ENCODE peak calls at places on chromosome 16, in nine cellular contexts. G is cardiac muscle cell, S is OCI-LY7, Y is ovary, N is pancreas, U is IMR-90, W is Panc1, O is upper lobe of right lung, X is esophagus squamous epithelium. Z is an unnamed sample.
A peak's percentile ranks its signal among the peaks of the same experiment; 100 is the strongest.

GRCh38 chr16:80852261-80852872 is 48.0 kb upstream of the CDYL2 start:
- DNase-seq in G (peak; percentile 27), S (peak; percentile 31), Y (no peak), N (no peak), U (peak; percentile 28), W (no peak), O (no peak), X (no peak), Z (no peak)

GRCh38 chr16:83532634-83533033 is 275.1 kb upstream of the HSBP1 start:
- DNase-seq in G (no peak), S (no peak), Y (no peak), N (no peak), U (no peak), W (no peak), O (no peak), X (no peak), Z (no peak)

GRCh38 chr16:81623365-81624102 is 155.6 kb upstream of the PLCG2 start:
- DNase-seq in G (peak; percentile 65), S (peak; percentile 72), Y (no peak), N (peak; percentile 33), U (peak; percentile 43), W (no peak), O (no peak), X (no peak), Z (no peak)

GRCh38 chr16:85835227-85835751 is 35.8 kb downstream of the COX4I1 start:
- DNase-seq in G (no peak), S (no peak), Y (no peak), N (no peak), U (no peak), W (no peak), O (peak; percentile 54), X (no peak), Z (peak; percentile 27)

GRCh38 chr16:4693956-4694663 is 748 bp downstream of the NUDT16L1 start:
- DNase-seq in G (peak; percentile 81), S (peak; percentile 56), Y (peak; percentile 66), N (peak; percentile 51), U (peak; percentile 38), W (no peak), O (peak; percentile 79), X (no peak), Z (peak; percentile 68)

GRCh38 chr16:69921125-69921524 is 30.0 kb upstream of the CLEC18A start:
- DNase-seq in G (no peak), S (no peak), Y (no peak), N (no peak), U (peak; percentile 28), W (no peak), O (no peak), X (no peak), Z (no peak)

GRCh38 chr16:70520612-70521297 is 2.6 kb downstream of the COG4 start:
- DNase-seq in G (peak; percentile 78), S (no peak), Y (no peak), N (no peak), U (peak; percentile 74), W (no peak), O (no peak), X (no peak), Z (no peak)

GRCh38 chr16:4918790-4919210 is 18.1 kb downstream of the PPL start:
- DNase-seq in G (no peak), S (no peak), Y (no peak), N (no peak), U (no peak), W (no peak), O (peak; percentile 81), X (no peak), Z (no peak)

GRCh38 chr16:87040169-87041117 is 276.7 kb downstream of the C16orf95 start:
- DNase-seq in G (no peak), S (no peak), Y (no peak), N (no peak), U (no peak), W (no peak), O (peak; percentile 35), X (no peak), Z (no peak)

GRCh38 chr16:54106078-54106477 is 180.5 kb downstream of the IRX3 start:
- DNase-seq in G (no peak), S (no peak), Y (no peak), N (no peak), U (no peak), W (no peak), O (no peak), X (no peak), Z (no peak)

GRCh38 chr16:89525146-89525913 is 17.1 kb downstream of the SPG7 start:
- DNase-seq in G (no peak), S (peak; percentile 26), Y (no peak), N (no peak), U (no peak), W (no peak), O (no peak), X (no peak), Z (no peak)

GRCh38 chr16:23435500-23435899 is 17.5 kb downstream of the COG7 start:
- DNase-seq in G (peak; percentile 68), S (peak; percentile 78), Y (peak; percentile 37), N (peak; percentile 44), U (peak; percentile 48), W (no peak), O (peak; percentile 83), X (no peak), Z (no peak)

GRCh38 chr16:22705799-22706198 is 108.2 kb upstream of the HS3ST2 start:
- DNase-seq in G (no peak), S (no peak), Y (no peak), N (no peak), U (no peak), W (no peak), O (no peak), X (no peak), Z (no peak)

GRCh38 chr16:87705780-87706277 is 60.0 kb downstream of the KLHDC4 start:
- DNase-seq in G (no peak), S (no peak), Y (no peak), N (peak; percentile 27), U (no peak), W (no peak), O (peak; percentile 77), X (no peak), Z (no peak)

GRCh38 chr16:75572859-75573542 is 6.8 kb downstream of the GABARAPL2 start:
- DNase-seq in G (no peak), S (no peak), Y (no peak), N (no peak), U (no peak), W (no peak), O (no peak), X (no peak), Z (no peak)

GRCh38 chr16:72961115-72961832 is 86.7 kb downstream of the ZFHX3 start:
- DNase-seq in G (peak; percentile 14), S (no peak), Y (no peak), N (no peak), U (peak; percentile 30), W (no peak), O (no peak), X (no peak), Z (no peak)

GRCh38 chr16:89616576-89617437 is 3.4 kb downstream of the DPEP1 start:
- DNase-seq in G (no peak), S (no peak), Y (no peak), N (no peak), U (no peak), W (no peak), O (no peak), X (no peak), Z (no peak)

GRCh38 chr16:79307214-79307613 is 293.3 kb downstream of the MAF start:
- DNase-seq in G (no peak), S (no peak), Y (no peak), N (no peak), U (no peak), W (no peak), O (peak; percentile 77), X (no peak), Z (peak; percentile 51)

GRCh38 chr16:4342866-4343744 is 8.0 kb downstream of the PAM16 start:
- DNase-seq in G (no peak), S (no peak), Y (no peak), N (no peak), U (no peak), W (no peak), O (peak; percentile 68), X (no peak), Z (no peak)

GRCh38 chr16:55842369-55843104 is 9.6 kb upstream of the CES1 start:
- DNase-seq in G (peak; percentile 63), S (peak; percentile 55), Y (no peak), N (no peak), U (peak; percentile 45), W (peak; percentile 17), O (no peak), X (no peak), Z (no peak)

DNA sequence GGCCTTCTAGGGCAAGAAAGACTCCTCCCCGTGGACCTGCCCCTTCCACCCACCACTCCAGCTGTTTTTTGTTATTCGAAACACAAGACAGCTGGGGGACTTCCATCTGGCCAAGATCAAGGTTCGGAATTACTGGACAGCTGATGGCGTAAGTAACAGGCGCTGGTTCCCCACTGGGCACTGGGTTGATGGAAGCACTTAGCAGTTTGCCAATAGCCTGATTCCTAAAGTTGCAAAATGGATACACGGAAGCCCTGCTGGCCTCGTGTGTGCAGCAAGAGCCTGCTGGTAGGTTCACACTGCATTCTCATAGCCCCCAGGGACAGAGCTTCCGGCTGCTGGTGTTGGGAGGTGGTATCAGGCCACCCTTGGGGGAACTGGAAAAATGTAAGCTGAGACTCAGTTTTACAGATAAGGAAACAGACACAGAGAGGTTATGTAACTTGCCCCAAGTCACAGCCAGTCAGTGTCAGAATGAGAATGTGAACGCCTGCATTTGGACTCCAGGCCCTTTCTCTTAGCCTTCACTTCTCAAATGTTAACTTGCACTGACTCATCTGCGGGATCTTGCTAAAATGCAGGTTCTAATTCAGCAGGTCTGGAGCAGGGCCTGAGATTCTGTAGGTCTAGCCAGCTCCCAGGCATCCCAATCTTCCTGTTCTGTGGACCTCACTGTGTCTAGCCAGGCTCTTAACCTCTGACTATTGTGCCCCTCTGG is 171.8 kb downstream of the KATNIP start:
- DNase-seq in G (peak; percentile 100), S (no peak), Y (peak; percentile 72), N (peak; percentile 19), U (peak; percentile 78), W (no peak), O (peak; percentile 57), X (no peak), Z (no peak)
- H3K4me3 ChIP-seq in G (no peak overlapping the region), S (no peak overlapping the region), Y (no peak overlapping the region), N (no peak overlapping the region), U (no peak overlapping the region), W (no peak overlapping the region), O (no peak overlapping the region), X (no peak overlapping the region), Z (no peak overlapping the region)

GRCh38 chr16:12093902-12094301 is 117.4 kb downstream of the SNX29 start:
- DNase-seq in G (no peak), S (no peak), Y (no peak), N (no peak), U (no peak), W (no peak), O (no peak), X (no peak), Z (no peak)
- TF ChIP-seq CTCF in G (no peak), S (no peak), Y (no peak), N (no peak), U (no peak), W (no peak), O (no peak), X (no peak), Z (no peak)

GRCh38 chr16:3285131-3285530 is 1.8 kb downstream of the ZNF263 start:
- DNase-seq in G (no peak), S (no peak), Y (no peak), N (no peak), U (no peak), W (no peak), O (no peak), X (no peak), Z (no peak)
- H3K9me3 ChIP-seq in G (no peaks in the 10 kb centered on the region), S (no peaks in the 10 kb centered on the region), Y (no peaks in the 10 kb centered on the region), N (no peaks in the 10 kb centered on the region), U (peaks cover 25% of the 10 kb centered on the region), W (peaks cover 51% of the 10 kb centered on the region), O (peaks cover 20% of the 10 kb centered on the region), X (peaks cover 41% of the 10 kb centered on the region), Z (peaks cover 14% of the 10 kb centered on the region)

GRCh38 chr16:3017806-3018506 is at the start of gene CLDN6:
- DNase-seq in G (no peak), S (peak; percentile 15), Y (peak; percentile 52), N (no peak), U (no peak), W (no peak), O (no peak), X (no peak), Z (no peak)
- H3K4me3 ChIP-seq in G (peak within 1 kb of the TSS; percentile 76), S (no peak within 1 kb of the TSS), Y (no peak within 1 kb of the TSS), N (no peak within 1 kb of the TSS), U (no peak within 1 kb of the TSS), W (no peak within 1 kb of the TSS), O (no peak within 1 kb of the TSS), X (no peak within 1 kb of the TSS), Z (no peak within 1 kb of the TSS)

Z was measured in right lobe of liver.